ENCODE peak calls at places on chromosomes 7 and 10, in five cellular contexts. H, L, N, V and A are unnamed samples.

GRCh38 chr7:42913591-42913990 is 1.7 kb upstream of the C7orf25 start:
- ATAC-seq in H (no peak), L (no peak), N (no peak), V (no peak), A (no peak)

GRCh38 chr10:71737356-71738172 is 18.0 kb upstream of the C10orf105 start:
- ATAC-seq in H (no peak), L (no peak), N (peak), V (no peak), A (no peak)

GRCh38 chr10:44069573-44069972 is 315.3 kb downstream of the CXCL12 start:
- ATAC-seq in H (no peak), L (no peak), N (no peak), V (no peak), A (no peak)

GRCh38 chr10:121628859-121629258 is 30.6 kb upstream of the FGFR2 start:
- ATAC-seq in H (no peak), L (no peak), N (no peak), V (no peak), A (no peak)

GRCh38 chr10:63237396-63237795 is 104.3 kb downstream of the NRBF2 start:
- ATAC-seq in H (no peak), L (no peak), N (peak), V (no peak), A (no peak)

GRCh38 chr10:126930506-126931458 is 25.6 kb downstream of the DOCK1 start:
- ATAC-seq in H (no peak), L (no peak), N (peak), V (no peak), A (peak)

GRCh38 chr7:157339777-157340677 is 3.2 kb downstream of the DNAJB6 start:
- ATAC-seq in H (no peak), L (peak), N (peak), V (peak), A (no peak)

GRCh38 chr10:70982443-70982842 is 94.1 kb upstream of the PCBD1 start:
- ATAC-seq in H (peak), L (peak), N (no peak), V (no peak), A (no peak)

GRCh38 chr7:151711435-151711872 is 165.5 kb downstream of the PRKAG2 start:
- ATAC-seq in H (no peak), L (no peak), N (no peak), V (no peak), A (no peak)

GRCh38 chr10:96377816-96378294 is 19.1 kb upstream of the OPALIN start:
- ATAC-seq in H (no peak), L (no peak), N (no peak), V (no peak), A (peak)

GRCh38 chr10:16724509-16724908 is 92.7 kb downstream of the RSU1 start:
- ATAC-seq in H (no peak), L (no peak), N (no peak), V (peak), A (no peak)

GRCh38 chr7:110373514-110374258 is 717.2 kb upstream of the LRRN3 start:
- ATAC-seq in H (no peak), L (no peak), N (no peak), V (no peak), A (no peak)

GRCh38 chr10:35040761-35041501 is 49.2 kb downstream of the CUL2 start:
- ATAC-seq in H (no peak), L (no peak), N (no peak), V (no peak), A (no peak)

GRCh38 chr10:21406595-21407218 is 118.8 kb downstream of the SKIDA1 start:
- ATAC-seq in H (peak), L (peak), N (no peak), V (no peak), A (no peak)

GRCh38 chr7:26500749-26501352 is 209.2 kb downstream of the SNX10 start:
- ATAC-seq in H (no peak), L (no peak), N (peak), V (no peak), A (no peak)

GRCh38 chr7:44218418-44219201 is 17.8 kb downstream of the YKT6 start:
- ATAC-seq in H (no peak), L (no peak), N (no peak), V (peak), A (no peak)

GRCh38 chr10:11454958-11455566 is 156.4 kb downstream of the USP6NL start:
- ATAC-seq in H (no peak), L (no peak), N (no peak), V (no peak), A (no peak)

GRCh38 chr7:72781161-72781560 is 46.8 kb downstream of the TYW1B start:
- ATAC-seq in H (no peak), L (no peak), N (no peak), V (no peak), A (no peak)

GRCh38 chr7:154914580-154915380 is 88.1 kb downstream of the PAXIP1 start:
- ATAC-seq in H (no peak), L (no peak), N (no peak), V (no peak), A (no peak)

GRCh38 chr10:37801557-37801956 is 55.9 kb downstream of the ZNF248 start:
- ATAC-seq in H (no peak), L (no peak), N (no peak), V (no peak), A (no peak)

GRCh38 chr10:79346388-79347225 is 662 bp upstream of the PPIF start:
- ATAC-seq in H (peak), L (no peak), N (no peak), V (no peak), A (no peak)

GRCh38 chr7:90269163-90269562 is 24.2 kb downstream of the CFAP69 start:
- ATAC-seq in H (no peak), L (no peak), N (no peak), V (no peak), A (no peak)

GRCh38 chr7:50281680-50282445 is 22.7 kb upstream of the IKZF1 start:
- ATAC-seq in H (peak), L (peak), N (peak), V (no peak), A (no peak)

GRCh38 chr10:80541144-80541750 is 3.5 kb downstream of the SH2D4B start:
- ATAC-seq in H (no peak), L (no peak), N (no peak), V (peak), A (peak)

GRCh38 chr10:71747808-71748523 is 25.4 kb downstream of the VSIR start:
- ATAC-seq in H (peak), L (no peak), N (peak), V (no peak), A (no peak)

GRCh38 chr7:137829337-137829992 is 17.3 kb downstream of the DGKI start:
- ATAC-seq in H (no peak), L (no peak), N (no peak), V (no peak), A (no peak)

GRCh38 chr10:29703276-29703675 is 68.5 kb upstream of the SVIL start:
- ATAC-seq in H (no peak), L (no peak), N (no peak), V (no peak), A (no peak)

GRCh38 chr7:36969376-36969775 is 245.1 kb upstream of the AOAH start:
- ATAC-seq in H (peak), L (peak), N (no peak), V (no peak), A (no peak)

GRCh38 chr7:46745700-46746090 is 824.6 kb upstream of the IGFBP3 start:
- ATAC-seq in H (no peak), L (no peak), N (peak), V (no peak), A (no peak)

GRCh38 chr7:128226132-128226980 is 14.7 kb upstream of the LEP start:
- ATAC-seq in H (no peak), L (no peak), N (no peak), V (no peak), A (no peak)

GRCh38 chr7:70303309-70303708 is 705.0 kb downstream of the AUTS2 start:
- ATAC-seq in H (no peak), L (peak), N (no peak), V (no peak), A (no peak)

GRCh38 chr7:10727636-10728035 is 246.0 kb upstream of the PHF14 start:
- ATAC-seq in H (no peak), L (no peak), N (no peak), V (no peak), A (no peak)

GRCh38 chr10:30818010-30818660 is 188.6 kb upstream of the LYZL2 start:
- ATAC-seq in H (no peak), L (no peak), N (peak), V (no peak), A (peak)

GRCh38 chr7:165661-166369 is 26.6 kb upstream of the FAM20C start:
- ATAC-seq in H (no peak), L (no peak), N (peak), V (no peak), A (no peak)